ENCODE peak calls at places on chromosomes 1 and 21, in four cellular contexts. N is tibial nerve, U is esophagus muscularis mucosa, F is fibroblast of lung. C is an unnamed sample. For H3K36me3, the result is how much of the 10 kb centered on the place peaks cover.

GRCh38 chr1:238119060-238119459 is 228.3 kb upstream of the ZP4 start:
- DNase-seq in N (no peak), U (no peak), F (no peak), C (no peak)

GRCh38 chr1:6591222-6591621 is 11.4 kb downstream of the ZBTB48 start:
- DNase-seq in N (no peak), U (no peak), F (no peak), C (no peak)

GRCh38 chr1:218341325-218341724 is 3.8 kb upstream of the TGFB2 start:
- DNase-seq in N (no peak), U (no peak), F (peak), C (no peak)

GRCh38 chr1:29767088-29767685 is 530.9 kb downstream of the PTPRU start:
- DNase-seq in N (no peak), U (peak), F (no peak), C (no peak)

GRCh38 chr1:212979340-212980122 is 29.2 kb downstream of the VASH2 start:
- DNase-seq in N (no peak), U (no peak), F (no peak), C (no peak)

GRCh38 chr1:40391688-40392145 is 18.2 kb downstream of the SMAP2 start:
- DNase-seq in N (no peak), U (no peak), F (no peak), C (no peak)

GRCh38 chr1:212561501-212561931 is 47.0 kb upstream of the ATF3 start:
- DNase-seq in N (no peak), U (peak), F (peak), C (no peak)

GRCh38 chr21:45574081-45574501 is 31.9 kb upstream of the SLC19A1 start:
- DNase-seq in N (no peak), U (no peak), F (no peak), C (no peak)

GRCh38 chr1:243713470-243714186 is 136.4 kb downstream of the AKT3 start:
- DNase-seq in N (no peak), U (no peak), F (peak), C (no peak)

GRCh38 chr1:211735208-211736170 is 60.1 kb upstream of the NEK2 start:
- DNase-seq in N (peak), U (no peak), F (peak), C (no peak)

GRCh38 chr1:244863491-244864252 is 671 bp downstream of the HNRNPU start:
- DNase-seq in N (peak), U (no peak), F (no peak), C (no peak)

GRCh38 chr1:82373710-82374109 is 573.0 kb downstream of the ADGRL2 start:
- DNase-seq in N (no peak), U (no peak), F (no peak), C (no peak)

GRCh38 chr1:151715726-151716404 is 738 bp downstream of the CELF3 start:
- DNase-seq in N (no peak), U (no peak), F (no peak), C (no peak)

GRCh38 chr1:16139473-16139962 is 16.4 kb downstream of the EPHA2 start:
- DNase-seq in N (no peak), U (no peak), F (peak), C (no peak)

GRCh38 chr21:37337179-37337578 is 29.4 kb upstream of the DYRK1A start:
- DNase-seq in N (no peak), U (no peak), F (no peak), C (no peak)

GRCh38 chr1:66364578-66365391 is 169.2 kb upstream of the SGIP1 start:
- DNase-seq in N (no peak), U (no peak), F (peak), C (no peak)

GRCh38 chr1:66365628-66366027 is 168.3 kb upstream of the SGIP1 start:
- DNase-seq in N (no peak), U (no peak), F (peak), C (no peak)

GRCh38 chr1:66368261-66368660 is 165.7 kb upstream of the SGIP1 start:
- DNase-seq in N (no peak), U (no peak), F (no peak), C (no peak)

GRCh38 chr1:66366618-66367017 is 167.3 kb upstream of the SGIP1 start:
- DNase-seq in N (no peak), U (no peak), F (no peak), C (no peak)

DNA sequence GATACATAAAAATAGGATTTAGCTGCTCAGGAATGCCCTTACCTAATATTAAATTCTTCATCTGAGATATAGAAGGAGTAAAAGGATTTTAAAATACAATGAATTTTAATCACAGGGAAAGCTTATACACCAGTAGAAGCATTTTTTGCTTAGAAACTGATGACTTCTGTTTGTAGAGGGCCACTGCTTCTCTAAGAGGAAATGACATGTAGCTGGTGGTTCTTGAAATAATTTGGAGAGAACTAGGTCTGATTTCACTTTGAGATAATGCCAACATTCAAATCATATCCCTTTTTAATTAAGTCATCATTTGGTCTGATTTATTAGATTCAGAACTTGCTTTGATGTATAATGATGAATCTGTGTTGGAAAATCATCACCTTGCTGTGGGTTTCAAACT is 166.6 kb upstream of the SGIP1 start:
- DNase-seq in N (no peak), U (no peak), F (no peak), C (peak)
- H3K36me3 ChIP-seq in N (under half), U (under half), F (under half), C (half or more)

GRCh38 chr1:3654549-3655281 is 2.4 kb downstream of the TP73 start:
- DNase-seq in N (no peak), U (no peak), F (no peak), C (no peak)
- H3K4me3 ChIP-seq in N (no peak), U (no peak), F (no peak), C (no peak)

GRCh38 chr1:208528577-208529240 is 284.5 kb upstream of the PLXNA2 start:
- DNase-seq in N (no peak), U (peak), F (no peak), C (no peak)
- H3K36me3 ChIP-seq in N (under half), U (under half), F (under half), C (under half)

DNA sequence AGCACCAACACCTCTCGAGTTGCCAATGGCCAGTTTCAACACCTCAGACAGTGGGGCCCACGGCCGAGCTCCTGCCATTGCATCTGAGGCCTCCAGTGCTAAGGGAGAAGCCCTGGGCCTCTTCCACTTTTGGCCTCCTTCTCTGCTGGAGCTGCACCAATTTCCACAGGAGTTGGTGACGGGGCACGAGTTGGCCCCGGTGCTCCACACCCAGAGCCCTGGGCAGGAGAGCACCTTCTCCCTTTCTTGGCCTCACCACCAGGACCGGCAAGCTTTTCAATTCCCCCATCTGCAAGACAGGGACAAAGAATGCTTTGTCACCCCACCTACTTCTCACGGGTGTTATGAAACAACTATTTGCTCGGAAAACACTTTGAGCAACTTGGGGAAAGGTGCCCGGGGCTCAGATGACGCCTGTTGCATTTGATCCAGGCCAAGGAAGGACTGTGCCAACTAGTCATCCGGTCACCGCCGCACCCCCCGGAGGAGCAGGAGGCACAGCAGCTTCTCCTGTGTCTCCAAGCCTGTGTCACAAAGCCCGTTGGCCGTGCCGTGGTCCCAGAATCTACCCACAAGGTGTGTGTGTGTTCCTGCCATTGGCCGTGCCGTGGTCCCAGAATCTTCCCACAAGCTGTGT is 55.2 kb downstream of the TOMM20 start:
- DNase-seq in N (no peak), U (no peak), F (peak), C (no peak)
- H3K4me3 ChIP-seq in N (no peak), U (no peak), F (no peak), C (no peak)

GRCh38 chr21:34850166-34850695 is 181.4 kb downstream of the CLIC6 start:
- DNase-seq in N (no peak), U (no peak), F (no peak), C (no peak)

GRCh38 chr21:34857122-34857713 is 188.4 kb downstream of the CLIC6 start:
- DNase-seq in N (no peak), U (no peak), F (no peak), C (no peak)

GRCh38 chr21:34846601-34847112 is 177.9 kb downstream of the CLIC6 start:
- DNase-seq in N (no peak), U (no peak), F (peak), C (no peak)

GRCh38 chr21:34857874-34858273 is 189.1 kb downstream of the CLIC6 start:
- DNase-seq in N (no peak), U (no peak), F (no peak), C (no peak)

GRCh38 chr21:34852438-34852837 is 183.6 kb downstream of the CLIC6 start:
- DNase-seq in N (no peak), U (no peak), F (peak), C (no peak)
- H3K36me3 ChIP-seq in N (under half), U (under half), F (under half), C (under half)

DNA sequence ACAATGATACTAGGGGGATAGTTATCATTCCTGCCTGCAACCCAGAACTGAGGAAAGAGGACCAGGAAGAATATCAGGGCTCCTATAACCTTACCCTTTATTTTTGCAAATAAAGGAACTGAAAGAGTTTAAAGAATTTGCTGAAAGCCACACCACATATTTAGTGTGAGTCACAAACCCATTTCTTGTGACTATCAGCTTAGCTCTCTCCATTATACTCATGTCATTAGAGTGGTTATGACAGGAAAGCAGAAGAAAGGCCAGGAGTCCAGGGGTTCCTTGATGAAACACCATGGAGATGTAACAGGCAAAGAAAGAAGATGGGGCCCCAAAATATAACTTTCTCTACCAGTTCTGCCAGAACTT is 141.1 kb upstream of the SAMSN1 start:
- DNase-seq in N (no peak), U (no peak), F (peak), C (no peak)
- H3K4me3 ChIP-seq in N (no peak), U (no peak), F (no peak), C (no peak)

DNA sequence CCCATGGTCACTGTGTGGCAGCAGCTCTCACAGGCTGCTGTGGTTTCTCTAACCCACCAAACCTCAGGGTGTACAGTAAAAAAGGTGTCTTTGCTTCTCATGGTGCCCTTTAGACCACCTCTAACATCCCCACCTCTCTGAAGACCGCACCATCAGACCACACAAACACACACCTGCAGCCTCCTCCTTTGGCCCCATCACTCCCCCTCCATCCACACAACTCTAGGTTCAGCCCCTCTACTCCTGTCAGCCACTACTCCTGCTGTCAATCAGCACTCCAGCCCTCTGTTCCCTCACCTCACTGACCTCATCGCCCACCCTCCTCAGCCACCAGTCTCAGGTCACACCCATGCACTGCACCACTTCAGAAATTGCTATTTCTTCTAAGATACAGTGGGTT is 7.5 kb downstream of the ZNF692 start:
- DNase-seq in N (no peak), U (no peak), F (no peak), C (no peak)
- H3K36me3 ChIP-seq in N (under half), U (half or more), F (under half), C (under half)

GRCh38 chr1:42817976-42818375 is 779 bp upstream of the SVBP start:
- DNase-seq in N (no peak), U (no peak), F (no peak), C (no peak)

GRCh38 chr1:42816600-42817439 is at the start of the genes ERMAP and SVBP:
- DNase-seq in N (peak), U (peak), F (peak), C (peak)

GRCh38 chr1:42820813-42821212 is 3.6 kb upstream of the SVBP start:
- DNase-seq in N (no peak), U (no peak), F (no peak), C (no peak)

GRCh38 chr1:42815938-42816599 is 853 bp upstream of the ERMAP start:
- DNase-seq in N (no peak), U (no peak), F (peak), C (no peak)

DNA sequence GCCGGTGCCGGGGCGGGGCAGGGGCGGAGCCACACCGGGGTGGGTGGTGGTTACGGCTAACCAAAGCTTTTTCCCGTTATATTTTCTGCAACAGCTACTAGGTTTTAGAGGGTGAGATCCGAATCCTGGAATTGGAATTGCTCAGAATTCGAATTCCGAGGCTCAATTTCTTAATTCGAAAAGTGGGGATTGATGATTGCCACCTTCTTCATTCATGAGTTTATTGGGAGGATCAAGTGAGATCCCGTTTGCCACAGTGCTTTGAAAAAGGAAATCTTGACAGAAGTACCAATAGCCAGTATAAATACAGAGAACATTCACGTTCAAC is 207 bp upstream of the SVBP start:
- DNase-seq in N (no peak), U (no peak), F (no peak), C (no peak)
- H3K4me3 ChIP-seq in N (peak), U (peak), F (peak), C (peak)

GRCh38 chr1:65362545-65362944 is 53.2 kb downstream of the DNAJC6 start:
- DNase-seq in N (no peak), U (peak), F (no peak), C (no peak)

GRCh38 chr1:65371544-65371943 is 48.9 kb upstream of the LEPR start:
- DNase-seq in N (no peak), U (no peak), F (no peak), C (no peak)

GRCh38 chr1:65372557-65372956 is 47.9 kb upstream of the LEPR start:
- DNase-seq in N (no peak), U (no peak), F (peak), C (no peak)

GRCh38 chr1:65363484-65363883 is 54.1 kb downstream of the DNAJC6 start:
- DNase-seq in N (no peak), U (peak), F (no peak), C (no peak)

DNA sequence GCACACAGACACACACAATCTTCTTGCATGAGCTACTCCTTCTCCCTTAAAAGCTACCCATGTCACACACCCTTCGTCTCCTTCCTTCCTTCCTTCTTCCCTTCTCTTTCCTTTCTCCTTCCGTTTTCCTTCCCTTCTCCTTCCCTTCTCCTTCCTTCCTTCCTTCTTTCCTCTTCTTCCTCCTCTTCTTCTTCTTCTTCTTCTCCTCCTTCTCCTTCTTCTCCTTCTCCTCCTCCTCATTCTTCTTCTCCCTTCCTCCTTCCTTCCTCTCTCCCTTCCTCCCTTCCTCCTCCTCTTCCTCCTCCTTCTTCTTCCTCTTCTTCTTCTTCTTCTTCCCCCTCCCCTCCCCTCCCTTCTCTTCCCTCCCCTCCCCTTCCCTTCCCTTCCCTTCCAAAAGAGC is 52.1 kb upstream of the LEPR start:
- DNase-seq in N (no peak), U (no peak), F (no peak), C (no peak)
- H3K36me3 ChIP-seq in N (under half), U (under half), F (under half), C (under half)

GRCh38 chr1:31580891-31581603 is 4.7 kb downstream of the TINAGL1 start:
- DNase-seq in N (no peak), U (peak), F (no peak), C (no peak)

GRCh38 chr1:31577515-31578191 is 1.3 kb downstream of the TINAGL1 start:
- DNase-seq in N (no peak), U (no peak), F (peak), C (no peak)

GRCh38 chr1:31580513-31580870 is 4.2 kb downstream of the TINAGL1 start:
- DNase-seq in N (no peak), U (peak), F (no peak), C (no peak)

GRCh38 chr1:31576743-31577455 is 584 bp downstream of the TINAGL1 start:
- DNase-seq in N (no peak), U (peak), F (no peak), C (no peak)

GRCh38 chr1:31579374-31579773 is 3.1 kb downstream of the TINAGL1 start:
- DNase-seq in N (no peak), U (no peak), F (no peak), C (no peak)
- H3K4me3 ChIP-seq in N (peak), U (peak), F (no peak), C (no peak)